ENCODE peak calls at places on chromosomes 5 and 9, in eight cellular contexts. A is stomach; Q is left lung; O is psoas muscle; K is neural progenitor cell; U is IMR-90; S is CD8-positive, alpha-beta memory T cell; F is CD8-positive, alpha-beta T cell. V is an unnamed sample. For H3K9me3, the result is how much of the 10 kb centered on the place peaks cover.

GRCh38 chr5:146130440-146131045 is 25.2 kb upstream of the PLAC8L1 start:
- DNase-seq in A (no peak), Q (no peak), O (no peak), K (peak), U (peak), S (no peak), F (no peak), V (no peak)

GRCh38 chr5:155616779-155617392 is 603.3 kb downstream of the KIF4B start:
- DNase-seq in A (peak), Q (no peak), O (peak), K (peak), U (no peak), S (peak), F (peak), V (peak)

GRCh38 chr5:68845121-68845520 is 248.7 kb upstream of the SLC30A5 start:
- DNase-seq in A (no peak), Q (no peak), O (no peak), K (no peak), U (no peak), S (no peak), F (no peak), V (no peak)

GRCh38 chr9:91060520-91061343 is 259.1 kb downstream of the SYK start:
- DNase-seq in A (peak), Q (no peak), O (peak), K (no peak), U (peak), S (no peak), F (no peak), V (no peak)

GRCh38 chr9:81312346-81312745 is 377.0 kb downstream of the TLE1 start:
- DNase-seq in A (no peak), Q (no peak), O (no peak), K (no peak), U (no peak), S (no peak), F (no peak), V (no peak)

GRCh38 chr5:6302684-6303083 is 75.7 kb downstream of the MED10 start:
- DNase-seq in A (no peak), Q (no peak), O (no peak), K (peak), U (no peak), S (no peak), F (no peak), V (no peak)

GRCh38 chr5:174514983-174515394 is 209.4 kb upstream of the MSX2 start:
- DNase-seq in A (no peak), Q (no peak), O (no peak), K (peak), U (no peak), S (no peak), F (no peak), V (no peak)

GRCh38 chr9:27540537-27540936 is 10.9 kb upstream of the MOB3B start:
- DNase-seq in A (no peak), Q (no peak), O (no peak), K (no peak), U (peak), S (no peak), F (no peak), V (no peak)

GRCh38 chr5:172570594-172571334 is 70.3 kb upstream of the NEURL1B start:
- DNase-seq in A (no peak), Q (no peak), O (no peak), K (no peak), U (no peak), S (no peak), F (no peak), V (no peak)

GRCh38 chr9:87337335-87338074 is 160.2 kb upstream of the DAPK1 start:
- DNase-seq in A (no peak), Q (no peak), O (no peak), K (peak), U (no peak), S (no peak), F (no peak), V (no peak)

GRCh38 chr9:88821033-88821748 is 170.1 kb upstream of the S1PR3 start:
- DNase-seq in A (no peak), Q (no peak), O (no peak), K (no peak), U (no peak), S (no peak), F (no peak), V (no peak)

GRCh38 chr9:113564804-113565237 is 101.3 kb downstream of the RGS3 start:
- DNase-seq in A (peak), Q (peak), O (peak), K (peak), U (peak), S (no peak), F (no peak), V (peak)

GRCh38 chr5:14293279-14293678 is 150.1 kb downstream of the TRIO start:
- DNase-seq in A (no peak), Q (no peak), O (no peak), K (no peak), U (no peak), S (no peak), F (no peak), V (no peak)

GRCh38 chr9:132319421-132320110 is 35.2 kb downstream of the SETX start:
- DNase-seq in A (no peak), Q (no peak), O (no peak), K (peak), U (no peak), S (no peak), F (no peak), V (no peak)

GRCh38 chr9:70466976-70467551 is 52.6 kb upstream of the KLF9 start:
- DNase-seq in A (no peak), Q (no peak), O (no peak), K (no peak), U (peak), S (no peak), F (no peak), V (no peak)

GRCh38 chr5:178333821-178334481 is 101.3 kb upstream of the PHYKPL start:
- DNase-seq in A (no peak), Q (peak), O (no peak), K (no peak), U (no peak), S (no peak), F (no peak), V (no peak)
- H3K9me3 ChIP-seq in A (under half), Q (under half), O (under half), K (under half), U (under half), S (under half), F (under half), V (under half)

DNA sequence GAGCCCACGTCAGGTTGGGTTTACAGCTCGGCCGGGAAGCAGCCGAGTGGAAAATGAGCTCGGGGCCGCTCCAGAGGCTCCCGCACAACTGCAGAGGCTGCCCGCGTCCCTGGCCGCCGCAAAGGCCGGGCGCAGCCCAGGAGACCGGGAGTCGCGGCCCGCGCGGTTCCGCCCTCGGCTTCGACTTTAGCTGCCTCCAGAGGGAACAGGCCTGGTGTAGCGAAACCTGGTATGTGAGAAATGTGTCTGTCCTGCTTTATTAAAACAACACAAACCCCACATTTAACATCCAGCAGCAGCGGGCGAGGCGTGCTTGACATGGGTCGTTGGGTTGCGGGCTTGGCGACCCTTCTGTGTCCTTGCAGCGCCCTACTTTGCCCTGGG is 66.2 kb downstream of the FOXD1 start:
- DNase-seq in A (no peak), Q (no peak), O (no peak), K (no peak), U (no peak), S (no peak), F (no peak), V (no peak)
- H3K9me3 ChIP-seq in A (under half), Q (under half), O (under half), K (under half), U (under half), S (under half), F (under half), V (under half)

GRCh38 chr9:38246833-38247232 is 145.7 kb upstream of the ALDH1B1 start:
- DNase-seq in A (no peak), Q (no peak), O (no peak), K (no peak), U (no peak), S (no peak), F (no peak), V (no peak)

GRCh38 chr9:38243993-38244392 is 148.5 kb upstream of the ALDH1B1 start:
- DNase-seq in A (no peak), Q (no peak), O (no peak), K (no peak), U (no peak), S (no peak), F (no peak), V (no peak)

GRCh38 chr9:38249587-38250210 is 142.8 kb upstream of the ALDH1B1 start:
- DNase-seq in A (no peak), Q (no peak), O (no peak), K (no peak), U (no peak), S (no peak), F (no peak), V (no peak)

GRCh38 chr9:38240051-38240450 is 152.5 kb upstream of the ALDH1B1 start:
- DNase-seq in A (no peak), Q (no peak), O (no peak), K (no peak), U (no peak), S (no peak), F (no peak), V (no peak)

DNA sequence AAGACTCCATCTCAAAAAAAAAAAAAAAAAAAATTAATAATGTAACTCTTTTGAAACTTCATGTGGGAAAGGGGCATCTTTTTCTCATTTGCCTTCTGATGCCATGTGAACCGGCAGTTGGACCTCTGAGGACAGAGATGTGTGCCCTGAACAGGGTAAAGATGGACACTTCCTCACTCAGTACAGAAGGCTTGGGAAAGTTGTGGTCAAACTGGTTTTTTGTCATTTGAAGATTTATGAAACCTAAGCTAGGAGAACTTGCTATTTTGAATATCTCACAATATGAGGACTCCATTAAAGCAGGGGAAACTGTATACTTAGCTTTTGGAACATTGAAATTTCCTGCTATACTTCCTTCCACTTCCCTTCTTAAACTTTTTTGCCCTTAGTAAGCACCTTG is 147.5 kb upstream of the ALDH1B1 start:
- DNase-seq in A (no peak), Q (no peak), O (no peak), K (no peak), U (no peak), S (no peak), F (no peak), V (no peak)
- H3K9me3 ChIP-seq in A (under half), Q (under half), O (under half), K (under half), U (under half), S (under half), F (under half), V (under half)

GRCh38 chr5:139975306-139975705 is 67.8 kb downstream of the NRG2 start:
- DNase-seq in A (no peak), Q (no peak), O (no peak), K (no peak), U (no peak), S (no peak), F (no peak), V (peak)

GRCh38 chr5:139976703-139977102 is 66.4 kb downstream of the NRG2 start:
- DNase-seq in A (no peak), Q (no peak), O (no peak), K (no peak), U (no peak), S (no peak), F (no peak), V (no peak)

GRCh38 chr5:139979518-139979917 is 63.6 kb downstream of the NRG2 start:
- DNase-seq in A (no peak), Q (no peak), O (no peak), K (no peak), U (no peak), S (no peak), F (no peak), V (no peak)

GRCh38 chr5:139974661-139975060 is 68.4 kb downstream of the NRG2 start:
- DNase-seq in A (no peak), Q (no peak), O (no peak), K (peak), U (no peak), S (no peak), F (no peak), V (no peak)

GRCh38 chr5:139975942-139976341 is 67.2 kb downstream of the NRG2 start:
- DNase-seq in A (no peak), Q (no peak), O (no peak), K (no peak), U (no peak), S (no peak), F (no peak), V (no peak)
- H3K9me3 ChIP-seq in A (under half), Q (under half), O (under half), K (under half), U (under half), S (under half), F (under half), V (under half)

GRCh38 chr9:134684375-134684723 is 42.7 kb downstream of the COL5A1 start:
- DNase-seq in A (no peak), Q (no peak), O (no peak), K (no peak), U (no peak), S (no peak), F (no peak), V (no peak)
- H3K9me3 ChIP-seq in A (under half), Q (under half), O (under half), K (under half), U (under half), S (under half), F (under half), V (under half)

GRCh38 chr5:88377705-88378656 is 109.3 kb upstream of the TMEM161B start:
- DNase-seq in A (no peak), Q (no peak), O (no peak), K (no peak), U (no peak), S (no peak), F (no peak), V (no peak)
- H3K9me3 ChIP-seq in A (under half), Q (under half), O (under half), K (under half), U (under half), S (under half), F (under half), V (under half)

GRCh38 chr9:10703139-10703538 is 90.3 kb upstream of the PTPRD start:
- DNase-seq in A (no peak), Q (no peak), O (no peak), K (no peak), U (no peak), S (no peak), F (no peak), V (no peak)
- H3K9me3 ChIP-seq in A (under half), Q (under half), O (under half), K (under half), U (under half), S (under half), F (under half), V (under half)